ENCODE peak calls at places on chromosomes 12 and 14, in four cellular contexts. C is fibroblast of lung, D is right lobe of liver, N is spleen. K is an unnamed sample. For H3K4me1, the result is how much of the 10 kb centered on the place peaks cover.

GRCh38 chr12:120037851-120038250 is 48.8 kb downstream of the BICDL1 start:
- DNase-seq in C (no peak), D (no peak), N (no peak), K (no peak)

GRCh38 chr14:102390064-102390463 is 27.3 kb downstream of the TECPR2 start:
- DNase-seq in C (peak), D (no peak), N (no peak), K (no peak)

GRCh38 chr12:19018302-19018980 is 111.1 kb upstream of the PLEKHA5 start:
- DNase-seq in C (peak), D (no peak), N (no peak), K (no peak)

GRCh38 chr14:55317907-55318306 is 46.7 kb downstream of the FBXO34 start:
- DNase-seq in C (no peak), D (no peak), N (no peak), K (no peak)

GRCh38 chr14:100383727-100384158 is 60.6 kb downstream of the SLC25A47 start:
- DNase-seq in C (peak), D (peak), N (peak), K (peak)

GRCh38 chr14:104267895-104268294 is 129.5 kb downstream of the KIF26A start:
- DNase-seq in C (no peak), D (no peak), N (peak), K (no peak)

GRCh38 chr12:3303410-3304136 is 187.4 kb upstream of the PRMT8 start:
- DNase-seq in C (no peak), D (no peak), N (no peak), K (no peak)

GRCh38 chr12:25552681-25553080 is 402 bp downstream of the LMNTD1 start:
- DNase-seq in C (no peak), D (no peak), N (no peak), K (no peak)

DNA sequence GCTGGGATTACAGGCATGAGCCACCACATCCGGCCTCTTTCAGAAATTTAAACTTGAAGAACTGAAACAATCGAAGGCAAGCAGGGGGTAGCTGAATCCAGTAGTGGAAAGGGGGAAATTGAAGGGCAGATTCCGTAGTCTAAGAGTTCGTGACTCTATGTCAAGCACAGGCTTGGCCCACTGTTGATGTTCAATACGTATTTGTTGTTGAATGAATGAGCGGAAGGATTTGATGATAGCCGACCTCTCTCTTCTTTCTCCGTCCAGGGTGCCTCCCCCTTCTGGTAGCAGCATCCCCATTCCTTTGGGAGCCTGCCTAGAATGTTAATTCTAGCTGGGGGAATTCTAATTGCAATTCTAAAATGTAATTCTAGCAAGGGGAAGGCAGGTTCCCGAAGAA is 59.8 kb upstream of the MED13L start:
- DNase-seq in C (no peak), D (no peak), N (no peak), K (no peak)
- H3K4me1 ChIP-seq in C (under half), D (under half), N (under half), K (under half)

GRCh38 chr14:76937181-76938091 is 91.1 kb downstream of the IRF2BPL start:
- DNase-seq in C (peak), D (no peak), N (no peak), K (no peak)
- H3K27ac ChIP-seq in C (peak), D (no peak), N (no peak), K (no peak)

GRCh38 chr12:112929715-112930114 is 8.6 kb upstream of the OAS3 start:
- DNase-seq in C (no peak), D (no peak), N (no peak), K (no peak)
- H3K4me1 ChIP-seq in C (under half), D (under half), N (under half), K (under half)

GRCh38 chr12:47736216-47736615 is 10.9 kb upstream of the ENDOU start:
- DNase-seq in C (no peak), D (no peak), N (no peak), K (no peak)

GRCh38 chr12:47734725-47735480 is 9.6 kb upstream of the ENDOU start:
- DNase-seq in C (peak), D (no peak), N (no peak), K (no peak)

GRCh38 chr12:47737936-47738335 is 12.6 kb upstream of the ENDOU start:
- DNase-seq in C (no peak), D (no peak), N (no peak), K (no peak)

GRCh38 chr12:47735649-47736048 is 10.4 kb upstream of the ENDOU start:
- DNase-seq in C (no peak), D (no peak), N (peak), K (no peak)

DNA sequence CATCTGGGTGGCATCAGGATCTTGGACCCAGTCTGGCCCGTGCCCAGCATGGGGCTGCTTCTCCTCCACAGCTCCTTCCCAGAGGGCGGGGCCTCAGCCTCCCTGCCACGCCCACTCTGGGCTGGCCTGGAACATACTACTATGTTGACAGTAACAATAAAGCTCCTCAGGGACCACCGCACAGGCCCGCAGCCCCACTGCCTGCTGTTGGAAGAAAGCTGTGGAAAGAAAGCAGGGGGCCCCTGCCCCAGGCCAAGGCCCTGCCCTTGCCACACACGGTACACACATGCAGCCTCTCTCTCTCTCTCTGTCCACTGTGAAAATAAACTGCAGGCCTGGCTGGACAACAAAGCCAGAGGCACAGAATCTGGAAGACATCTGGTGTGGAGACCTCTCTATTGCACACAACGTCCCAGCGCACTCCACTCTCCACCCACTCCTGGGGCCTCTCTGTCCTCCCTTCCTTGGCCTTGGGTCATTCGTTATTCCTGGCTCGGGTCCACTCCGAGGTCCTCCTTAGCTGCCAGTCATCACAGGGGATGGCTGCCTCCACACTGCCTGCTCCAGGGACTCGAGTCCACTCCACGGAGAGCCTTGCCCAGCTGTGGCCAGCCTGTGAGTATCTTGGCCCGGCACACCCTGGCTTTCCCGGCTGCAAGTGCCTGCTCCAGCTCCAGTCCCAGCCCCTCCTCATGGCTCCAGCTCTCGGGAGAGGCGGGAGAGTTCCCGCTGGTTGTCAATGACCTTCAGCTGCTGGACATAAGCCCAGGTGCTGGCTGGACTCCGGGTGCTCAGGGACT is 11.8 kb upstream of the ENDOU start:
- DNase-seq in C (peak), D (peak), N (peak), K (no peak)
- H3K27ac ChIP-seq in C (peak), D (peak), N (peak), K (no peak)

DNA sequence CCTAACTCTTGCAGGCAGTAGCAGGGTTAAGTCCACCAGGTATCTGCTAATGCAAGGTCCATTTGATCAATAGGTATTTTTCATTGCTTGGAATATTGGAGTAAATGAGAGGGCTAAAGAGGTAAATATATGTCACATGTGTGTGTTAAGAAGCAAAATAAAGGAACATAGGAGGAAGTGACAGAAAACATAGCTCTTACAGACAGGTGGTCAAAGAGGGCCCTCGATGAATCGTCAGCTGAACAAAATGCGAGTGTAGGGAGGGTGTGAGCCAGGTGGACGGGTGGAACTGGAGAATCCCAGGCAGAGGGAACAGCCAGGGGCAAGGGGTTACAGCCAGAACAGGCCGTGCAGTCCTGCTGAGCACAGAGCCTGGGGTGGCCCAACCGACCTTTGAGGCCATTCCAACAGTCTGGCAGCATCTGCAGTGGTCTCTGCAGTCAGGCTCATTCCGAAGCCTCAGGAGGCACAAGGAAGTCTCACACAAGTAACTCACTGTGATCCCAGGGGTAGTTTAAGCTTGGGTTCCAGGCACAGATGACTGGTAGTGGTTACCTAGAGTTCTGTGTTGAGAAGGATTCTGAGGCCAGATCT is 43.2 kb downstream of the CCDC88C start:
- DNase-seq in C (no peak), D (no peak), N (no peak), K (no peak)
- H3K4me1 ChIP-seq in C (under half), D (under half), N (half or more), K (half or more)

GRCh38 chr12:114679942-114680341 is 4.0 kb downstream of the TBX3 start:
- DNase-seq in C (no peak), D (no peak), N (no peak), K (no peak)

GRCh38 chr12:114678028-114678427 is 5.9 kb downstream of the TBX3 start:
- DNase-seq in C (no peak), D (no peak), N (no peak), K (no peak)

GRCh38 chr12:114679452-114679875 is 4.5 kb downstream of the TBX3 start:
- DNase-seq in C (peak), D (no peak), N (no peak), K (no peak)

GRCh38 chr12:114680498-114681148 is 3.4 kb downstream of the TBX3 start:
- DNase-seq in C (peak), D (no peak), N (no peak), K (no peak)

GRCh38 chr12:114678718-114679117 is 5.3 kb downstream of the TBX3 start:
- DNase-seq in C (no peak), D (no peak), N (no peak), K (no peak)
- H3K27ac ChIP-seq in C (peak), D (no peak), N (no peak), K (no peak)

GRCh38 chr12:53212931-53213330 is 5.9 kb upstream of the ITGB7 start:
- DNase-seq in C (no peak), D (no peak), N (peak), K (no peak)
- H3K4me1 ChIP-seq in C (under half), D (under half), N (half or more), K (under half)

GRCh38 chr12:8087666-8088065 is 5.6 kb downstream of the NECAP1 start:
- DNase-seq in C (no peak), D (no peak), N (no peak), K (no peak)

GRCh38 chr12:8089718-8090117 is 7.6 kb downstream of the NECAP1 start:
- DNase-seq in C (no peak), D (no peak), N (no peak), K (no peak)

GRCh38 chr12:8088574-8088973 is 6.5 kb downstream of the NECAP1 start:
- DNase-seq in C (no peak), D (no peak), N (no peak), K (no peak)
- H3K27ac ChIP-seq in C (no peak), D (no peak), N (peak), K (no peak)

DNA sequence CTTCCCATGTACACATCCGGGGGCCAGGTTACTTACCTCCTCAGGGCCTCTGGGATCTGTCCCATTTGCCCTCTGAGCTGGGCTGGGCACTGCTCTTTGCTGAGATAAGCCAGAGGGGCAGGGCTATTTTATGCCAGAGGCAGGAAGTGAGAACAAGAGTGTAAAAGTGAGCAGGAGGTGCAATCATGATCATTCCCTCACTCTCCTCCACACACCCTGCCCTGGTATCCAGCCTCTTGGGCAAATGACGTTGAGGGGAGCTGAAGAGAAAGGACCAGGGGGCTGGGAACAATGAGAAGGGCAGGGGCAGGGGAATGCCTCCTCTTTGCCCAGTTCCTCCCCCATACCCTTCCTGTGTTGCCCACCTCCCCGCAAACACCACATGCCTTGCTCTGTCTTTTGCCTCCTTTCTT is 4.2 kb downstream of the LPAR5 start:
- DNase-seq in C (no peak), D (no peak), N (no peak), K (no peak)
- H3K4me1 ChIP-seq in C (under half), D (under half), N (half or more), K (half or more)

GRCh38 chr14:36069535-36069900 is 107.0 kb downstream of the PTCSC3 start:
- DNase-seq in C (peak), D (peak), N (no peak), K (peak)
- H3K27ac ChIP-seq in C (no peak), D (peak), N (no peak), K (no peak)

K was measured in DND-41.